ENCODE peak calls at places on chromosomes 2 and 18, in nine cellular contexts. Y is heart right ventricle, W is HepG2, N is SJSA1, S is lung, J is mucosa of descending colon, V is left lung, R is right lobe of liver, Z is adrenal gland. E is an unnamed sample.
A peak's percentile ranks its signal among the peaks of the same experiment; 100 is the strongest.

GRCh38 chr2:66095820-66096219 is 339.1 kb upstream of the MEIS1 start:
- DNase-seq in J (no peak), W (no peak), S (no peak), R (no peak), V (no peak), Z (no peak), Y (no peak), N (no peak), E (no peak)

GRCh38 chr18:55096261-55097026 is 137.2 kb upstream of the CCDC68 start:
- DNase-seq in N (peak; percentile 20), R (no peak), S (no peak), W (peak; percentile 7), J (no peak), Y (peak; percentile 16), V (no peak), Z (peak; percentile 69), E (no peak)

GRCh38 chr18:38551881-38552280 is 986.3 kb upstream of the CELF4 start:
- DNase-seq in Y (peak; percentile 5), Z (no peak), J (no peak), R (no peak), S (no peak), N (no peak), V (no peak), W (no peak), E (no peak)

GRCh38 chr18:67692811-67693210 is 176.3 kb upstream of the DSEL start:
- DNase-seq in N (no peak), W (no peak), Y (no peak), S (no peak), J (no peak), R (no peak), V (no peak), Z (no peak), E (no peak)

GRCh38 chr2:26785431-26786206 is at the start of gene CENPA:
- DNase-seq in R (peak; percentile 94), W (peak; percentile 100), V (peak; percentile 97), Y (peak; percentile 99), Z (peak; percentile 97), J (peak; percentile 96), N (peak; percentile 99), S (peak; percentile 98), E (peak; percentile 96)

GRCh38 chr18:44696892-44697291 is 16.2 kb downstream of the SETBP1 start:
- DNase-seq in J (no peak), W (no peak), Z (no peak), R (peak; percentile 49), S (no peak), V (no peak), N (no peak), Y (peak; percentile 20), E (no peak)

GRCh38 chr2:158488442-158489216 is 31.9 kb downstream of the PKP4 start:
- DNase-seq in J (no peak), W (no peak), V (no peak), N (no peak), R (no peak), S (no peak), Y (no peak), Z (no peak), E (no peak)

GRCh38 chr2:101710690-101711318 is 13.3 kb downstream of the MAP4K4 start:
- DNase-seq in R (no peak), Z (no peak), Y (no peak), W (no peak), J (no peak), N (no peak), V (no peak), S (no peak), E (no peak)

GRCh38 chr18:50981381-50981780 is 13.5 kb downstream of the ELAC1 start:
- DNase-seq in Y (no peak), Z (no peak), W (no peak), J (no peak), S (no peak), R (no peak), N (no peak), V (no peak), E (no peak)

GRCh38 chr18:22047485-22047884 is 121.9 kb upstream of the GATA6 start:
- DNase-seq in Z (no peak), N (no peak), W (no peak), V (no peak), R (no peak), J (no peak), S (no peak), Y (no peak), E (no peak)

GRCh38 chr18:22043837-22044236 is 125.6 kb upstream of the GATA6 start:
- DNase-seq in V (no peak), N (no peak), R (no peak), J (no peak), Z (no peak), S (no peak), Y (no peak), W (no peak), E (no peak)

GRCh38 chr18:22046473-22046872 is 122.9 kb upstream of the GATA6 start:
- DNase-seq in S (no peak), J (no peak), N (no peak), Z (no peak), V (no peak), R (no peak), Y (no peak), W (no peak), E (no peak)

GRCh38 chr18:22044474-22045220 is 124.7 kb upstream of the GATA6 start:
- DNase-seq in S (no peak), W (no peak), Z (no peak), V (no peak), Y (no peak), R (no peak), J (peak; percentile 72), N (no peak), E (no peak)

DNA sequence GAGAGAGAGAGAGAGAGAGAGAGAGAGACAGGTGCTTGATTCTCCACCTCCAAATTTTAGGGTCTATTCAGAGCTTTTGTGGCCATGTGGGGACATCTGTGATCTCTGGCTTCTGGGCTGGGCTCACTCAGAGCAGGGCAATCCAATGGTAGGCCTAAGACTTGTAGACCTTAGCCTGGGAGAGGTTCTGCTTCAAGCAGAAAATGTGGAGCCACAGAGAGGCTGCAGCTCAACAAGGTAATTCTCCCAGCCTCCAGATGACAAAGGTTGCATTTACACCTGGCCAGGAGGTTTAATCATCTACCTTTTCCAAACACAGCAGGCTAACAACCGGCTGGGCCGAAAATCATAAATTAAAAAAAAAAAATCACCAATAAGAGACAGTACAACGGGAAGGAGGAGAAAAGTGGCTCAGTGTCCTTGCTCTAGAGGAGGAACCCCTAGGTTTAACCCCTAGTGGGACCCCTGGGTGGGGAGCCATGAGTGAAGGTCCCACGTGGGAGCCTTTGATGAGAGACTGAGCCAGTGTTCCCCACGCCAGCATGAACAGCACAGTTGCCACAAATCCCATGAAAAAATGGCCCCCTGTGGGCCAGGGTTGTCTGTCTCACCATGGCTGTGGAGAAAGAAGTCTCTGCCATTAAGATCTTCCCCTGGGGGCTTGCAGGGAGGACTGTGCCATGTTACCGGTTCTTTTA is 124.0 kb upstream of the GATA6 start:
- DNase-seq in J (no peak), V (no peak), Z (no peak), N (no peak), W (no peak), S (no peak), Y (no peak), R (no peak), E (no peak)
- H3K4me3 ChIP-seq in J (no peak overlapping the region), V (no peak overlapping the region), Z (no peak overlapping the region), N (no peak overlapping the region), W (no peak overlapping the region), S (no peak overlapping the region), Y (no peak overlapping the region), R (no peak overlapping the region), E (no peak overlapping the region)

GRCh38 chr2:191383486-191383885 is 138.3 kb downstream of the MYO1B start:
- DNase-seq in R (no peak), S (no peak), Z (no peak), V (no peak), W (no peak), N (no peak), J (no peak), Y (no peak), E (no peak)

GRCh38 chr2:191385416-191386160 is 140.4 kb downstream of the MYO1B start:
- DNase-seq in Z (no peak), N (peak; percentile 42), Y (no peak), J (no peak), W (no peak), V (no peak), S (no peak), R (no peak), E (no peak)

GRCh38 chr2:191389288-191389687 is 144.1 kb downstream of the MYO1B start:
- DNase-seq in Y (no peak), R (no peak), J (no peak), W (no peak), V (no peak), Z (no peak), S (no peak), N (no peak), E (no peak)

GRCh38 chr2:191384829-191385228 is 139.6 kb downstream of the MYO1B start:
- DNase-seq in J (no peak), Z (no peak), Y (peak; percentile 39), W (no peak), V (no peak), N (no peak), S (no peak), R (no peak), E (no peak)

GRCh38 chr2:191386938-191387536 is 141.8 kb downstream of the MYO1B start:
- DNase-seq in Y (no peak), N (peak; percentile 83), R (no peak), Z (no peak), S (no peak), J (no peak), V (no peak), W (no peak), E (no peak)
- H3K4me1 ChIP-seq in Y (peaks cover 21% of the 10 kb centered on the region), N (peaks cover 46% of the 10 kb centered on the region), R (peaks cover 8% of the 10 kb centered on the region), Z (no peaks in the 10 kb centered on the region), S (peaks cover 7% of the 10 kb centered on the region), J (no peaks in the 10 kb centered on the region), V (peaks cover 5% of the 10 kb centered on the region), W (peaks cover 16% of the 10 kb centered on the region), E (no peaks in the 10 kb centered on the region)

GRCh38 chr2:9771101-9771449 is 72.2 kb upstream of the TAF1B start:
- DNase-seq in S (no peak), W (no peak), R (no peak), J (no peak), Y (no peak), V (no peak), N (no peak), Z (no peak), E (no peak)

GRCh38 chr2:9769171-9770005 is 73.9 kb upstream of the TAF1B start:
- DNase-seq in W (no peak), S (no peak), V (no peak), N (no peak), J (no peak), Y (no peak), R (no peak), Z (no peak), E (no peak)

GRCh38 chr2:9768388-9768787 is 74.9 kb upstream of the TAF1B start:
- DNase-seq in J (no peak), N (no peak), W (peak; percentile 47), V (no peak), Z (peak; percentile 78), R (no peak), S (no peak), Y (no peak), E (no peak)

GRCh38 chr2:9770308-9771100 is 72.8 kb upstream of the TAF1B start:
- DNase-seq in V (no peak), S (peak; percentile 54), Y (peak; percentile 74), W (peak; percentile 76), N (peak; percentile 57), R (no peak), Z (no peak), J (no peak), E (no peak)

GRCh38 chr2:9770006-9770307 is 73.3 kb upstream of the TAF1B start:
- DNase-seq in N (no peak), V (no peak), J (no peak), W (no peak), S (no peak), Z (no peak), Y (no peak), R (no peak), E (no peak)
- H3K4me3 ChIP-seq in N (no peak overlapping the region), V (no peak overlapping the region), J (no peak overlapping the region), W (peak overlapping the region; percentile 20), S (no peak overlapping the region), Z (no peak overlapping the region), Y (no peak overlapping the region), R (no peak overlapping the region), E (no peak overlapping the region)

GRCh38 chr2:160581448-160581847 is 87.8 kb upstream of the RBMS1 start:
- DNase-seq in R (no peak), Z (no peak), S (no peak), Y (no peak), W (no peak), J (no peak), V (no peak), N (no peak), E (no peak)
- H3K4me1 ChIP-seq in R (no peaks in the 10 kb centered on the region), Z (peaks cover 11% of the 10 kb centered on the region), S (peaks cover 8% of the 10 kb centered on the region), Y (peaks cover 42% of the 10 kb centered on the region), W (no peaks in the 10 kb centered on the region), J (no peaks in the 10 kb centered on the region), V (peaks cover 4% of the 10 kb centered on the region), N (peaks cover 35% of the 10 kb centered on the region), E (no peaks in the 10 kb centered on the region)